ENCODE peak calls at places on chromosomes 3 and 15, in five cellular contexts. H, V, G, X and B are unnamed samples.

GRCh38 chr15:71807691-71808091 is 2.7 kb upstream of the NR2E3 start:
- DNase-seq in G (no peak), X (no peak), V (peak; percentile 24), H (no peak), B (no peak)

GRCh38 chr3:156899951-156900350 is 73.8 kb downstream of the LEKR1 start:
- DNase-seq in H (no peak), G (no peak), X (peak; percentile 32), V (peak; percentile 6), B (no peak)

GRCh38 chr15:81427176-81427575 is 53.2 kb upstream of the TMC3 start:
- DNase-seq in X (no peak), G (no peak), H (no peak), V (no peak), B (no peak)

GRCh38 chr3:162170581-162170980 is 674.0 kb downstream of the OTOL1 start:
- DNase-seq in X (no peak), H (no peak), G (no peak), V (no peak), B (no peak)

GRCh38 chr15:90903733-90904536 is 833 bp downstream of the MAN2A2 start:
- DNase-seq in V (no peak), X (peak; percentile 5), H (no peak), G (no peak), B (peak; percentile 55)

GRCh38 chr3:57179580-57180410 is 14.6 kb upstream of the IL17RD start:
- DNase-seq in V (peak; percentile 49), X (no peak), G (no peak), H (no peak), B (no peak)

GRCh38 chr3:40317061-40317676 is 7.7 kb downstream of the EIF1B start:
- DNase-seq in G (peak; percentile 26), X (peak; percentile 55), H (peak; percentile 41), V (peak; percentile 84), B (peak; percentile 56)

GRCh38 chr15:65334586-65335231 is 30.2 kb downstream of the RNU5B-1 start:
- DNase-seq in G (no peak), X (no peak), V (no peak), H (no peak), B (no peak)

GRCh38 chr3:128547368-128547987 is 54.5 kb upstream of the GATA2 start:
- DNase-seq in X (no peak), V (peak; percentile 59), H (no peak), G (no peak), B (no peak)

GRCh38 chr3:70851066-70851465 is 538.6 kb upstream of the MDFIC2 start:
- DNase-seq in G (no peak), H (no peak), V (no peak), X (no peak), B (no peak)

GRCh38 chr3:156449712-156450574 is 105.0 kb downstream of the SSR3 start:
- DNase-seq in V (peak; percentile 62), H (no peak), G (no peak), X (no peak), B (peak; percentile 22)

GRCh38 chr3:18418173-18418572 is 7.0 kb downstream of the SATB1 start:
- DNase-seq in G (no peak), V (no peak), H (no peak), X (no peak), B (no peak)

GRCh38 chr3:132245547-132245946 is 71.7 kb upstream of the ACP3 start:
- DNase-seq in G (no peak), V (peak; percentile 46), H (no peak), X (no peak), B (no peak)

GRCh38 chr3:195546130-195546560 is 3.0 kb upstream of the PPP1R2 start:
- DNase-seq in H (no peak), G (no peak), V (peak; percentile 93), X (peak; percentile 59), B (no peak)

DNA sequence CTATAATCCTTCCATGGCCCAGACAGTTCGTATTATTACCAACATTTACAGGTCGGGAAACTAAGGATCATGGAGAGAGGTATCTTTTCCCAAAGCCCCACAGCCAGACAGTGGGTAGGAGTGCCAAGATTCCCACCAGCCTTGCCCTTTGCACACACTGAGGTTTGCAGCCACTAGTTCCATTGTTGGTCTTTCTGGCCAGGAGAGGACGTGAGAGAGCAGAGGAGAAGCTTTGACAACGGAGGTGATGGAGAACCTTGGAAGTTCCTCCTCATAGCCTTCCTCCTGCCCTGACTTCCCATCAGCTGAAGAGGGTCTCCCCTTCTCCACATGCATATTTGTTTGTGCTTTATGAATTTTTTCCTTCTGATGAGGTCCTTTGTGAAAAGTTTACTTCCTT is 50.5 kb upstream of the PLCL2 start:
- DNase-seq in H (no peak), G (no peak), X (no peak), V (no peak), B (no peak)
- TF ChIP-seq CTCF in H (peak; percentile 53), G (no peak), X (no peak), V (no peak), B (no peak)

GRCh38 chr3:94462931-94463330 is 400.1 kb downstream of the NSUN3 start:
- DNase-seq in H (no peak), G (no peak), V (no peak), X (no peak), B (no peak)

GRCh38 chr3:94453864-94454263 is 391.0 kb downstream of the NSUN3 start:
- DNase-seq in V (no peak), X (no peak), H (no peak), G (no peak), B (no peak)

GRCh38 chr3:94456332-94456731 is 393.5 kb downstream of the NSUN3 start:
- DNase-seq in V (no peak), X (no peak), G (no peak), H (no peak), B (no peak)

GRCh38 chr3:94460914-94461313 is 398.1 kb downstream of the NSUN3 start:
- DNase-seq in V (peak; percentile 6), X (no peak), G (no peak), H (no peak), B (no peak)

GRCh38 chr3:94459167-94459566 is 396.3 kb downstream of the NSUN3 start:
- DNase-seq in H (no peak), G (no peak), V (no peak), X (no peak), B (no peak)
- TF ChIP-seq CTCF in H (no peak), G (no peak), V (no peak), X (no peak), B (no peak)

GRCh38 chr15:40110866-40111550 is 2.3 kb upstream of the BMF start:
- DNase-seq in V (no peak), X (no peak), G (no peak), H (no peak), B (peak; percentile 7)

GRCh38 chr15:40111888-40112287 is 3.2 kb upstream of the BMF start:
- DNase-seq in V (no peak), X (no peak), H (no peak), G (no peak), B (peak; percentile 12)

GRCh38 chr15:40108061-40108854 is 421 bp downstream of the BMF start:
- DNase-seq in H (peak; percentile 32), G (no peak), X (no peak), V (peak; percentile 60), B (peak; percentile 51)

GRCh38 chr15:40106203-40107161 is 2.2 kb downstream of the BMF start:
- DNase-seq in X (no peak), V (peak; percentile 88), H (peak; percentile 73), G (no peak), B (peak; percentile 83)

DNA sequence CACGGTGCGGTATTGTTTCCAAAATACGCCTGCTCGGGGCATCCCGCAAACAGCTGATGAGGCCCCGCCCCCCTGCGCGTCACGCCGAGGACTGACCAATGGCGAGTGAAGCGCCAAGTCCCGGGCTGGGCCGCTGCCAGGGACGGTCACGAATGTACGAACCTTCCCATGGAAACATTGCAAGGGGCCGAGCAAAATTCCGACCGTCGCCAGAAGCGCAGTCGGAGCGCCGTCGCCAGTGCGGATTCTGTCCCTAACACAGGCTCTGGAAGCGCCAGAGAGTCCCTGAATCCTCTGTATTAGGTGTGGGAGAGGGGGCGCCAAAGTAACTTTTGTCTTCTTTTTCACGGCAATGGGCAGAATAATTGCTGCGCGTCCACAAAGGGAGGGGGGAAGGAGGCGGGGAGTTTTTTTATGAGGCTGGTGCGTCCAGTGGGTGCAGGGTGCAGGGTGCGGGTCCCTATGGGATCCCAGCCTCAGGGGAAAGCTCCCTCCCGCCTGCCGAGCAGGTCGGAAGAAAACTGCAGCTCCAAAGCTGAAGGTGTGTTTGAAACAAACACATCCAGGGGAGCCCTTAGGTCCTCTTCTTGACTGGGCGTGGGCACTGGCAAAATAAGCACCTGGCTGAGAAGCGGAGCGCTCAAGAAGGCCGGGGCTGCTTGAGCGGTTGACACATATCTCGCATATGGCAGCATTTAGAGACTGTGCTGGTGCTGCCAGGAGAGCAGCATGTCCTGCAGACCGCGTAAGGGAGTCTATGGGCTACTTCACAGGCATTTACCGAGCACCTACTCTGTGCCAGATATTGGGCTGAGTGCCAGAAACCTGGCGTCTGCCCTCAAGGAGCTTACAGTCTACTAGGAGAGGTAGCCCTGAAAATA is at the start of gene BMF:
- DNase-seq in H (peak; percentile 94), X (peak; percentile 99), V (peak; percentile 100), G (peak; percentile 94), B (peak; percentile 98)
- TF ChIP-seq CTCF in H (peak; percentile 27), X (peak; percentile 47), V (peak; percentile 33), G (peak; percentile 38), B (peak; percentile 21)

GRCh38 chr15:101152914-101153313 is 98.9 kb downstream of the CHSY1 start:
- DNase-seq in V (no peak), G (no peak), H (no peak), X (no peak), B (no peak)
- TF ChIP-seq CTCF in V (peak; percentile 36), G (no peak), H (peak; percentile 64), X (peak; percentile 55), B (peak; percentile 44)

DNA sequence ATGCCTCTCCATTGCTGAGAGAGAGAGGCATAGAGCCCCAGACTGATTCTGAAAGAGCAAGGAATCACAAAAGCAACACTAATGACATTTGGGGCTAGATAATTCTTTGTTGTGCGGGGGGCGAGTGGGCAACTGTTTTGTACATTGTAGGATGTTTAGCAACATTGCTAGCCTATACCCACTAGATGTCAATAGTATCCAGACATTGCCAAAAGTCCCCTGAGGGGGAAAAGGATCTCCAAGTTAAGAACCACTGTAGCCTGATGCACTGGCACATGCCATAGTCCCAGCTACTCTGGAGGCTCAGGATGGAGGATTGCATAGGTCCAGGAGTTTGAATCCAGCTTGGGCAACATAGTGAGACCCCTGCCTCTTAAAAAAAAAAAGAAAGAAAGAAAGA is 22.8 kb upstream of the GOLM2 start:
- DNase-seq in H (no peak), G (no peak), V (no peak), X (no peak), B (no peak)
- TF ChIP-seq CTCF in H (peak; percentile 20), G (no peak), V (no peak), X (no peak), B (no peak)